ENCODE peak calls at places on chromosomes 16 and 17, in four cellular contexts. N is right cardiac atrium, I is uterus, D is heart left ventricle. J is an unnamed sample. For H3K27me3, the result is how much of the 10 kb centered on the place peaks cover.

GRCh38 chr17:3773511-3773910 is 27.5 kb downstream of the ITGAE start:
- DNase-seq in N (no peak), I (no peak), D (no peak), J (no peak)

GRCh38 chr16:57977418-57978069 is 6.6 kb upstream of the CNGB1 start:
- DNase-seq in N (no peak), I (no peak), D (peak), J (peak)

GRCh38 chr16:25187491-25187795 is 29.3 kb upstream of the AQP8 start:
- DNase-seq in N (no peak), I (no peak), D (no peak), J (no peak)

GRCh38 chr17:5741810-5742209 is 157.5 kb upstream of the NLRP1 start:
- DNase-seq in N (no peak), I (no peak), D (no peak), J (no peak)

GRCh38 chr16:12236491-12237030 is 260.0 kb downstream of the SNX29 start:
- DNase-seq in N (no peak), I (no peak), D (no peak), J (no peak)

GRCh38 chr16:397135-397661 is at the start of gene NME4:
- DNase-seq in N (peak), I (no peak), D (no peak), J (no peak)

GRCh38 chr16:13436641-13437423 is 483.1 kb upstream of the ERCC4 start:
- DNase-seq in N (no peak), I (no peak), D (no peak), J (no peak)

GRCh38 chr16:48617711-48618148 is 7.8 kb upstream of the N4BP1 start:
- DNase-seq in N (peak), I (no peak), D (no peak), J (no peak)

GRCh38 chr17:62950067-62950466 is 16.0 kb upstream of the TANC2 start:
- DNase-seq in N (peak), I (peak), D (no peak), J (no peak)

GRCh38 chr17:66276328-66276937 is 26.0 kb upstream of the PRKCA start:
- DNase-seq in N (no peak), I (no peak), D (no peak), J (no peak)

GRCh38 chr17:31654936-31655335 is 204.1 kb downstream of the COPRS start:
- DNase-seq in N (peak), I (no peak), D (no peak), J (no peak)

GRCh38 chr17:21772321-21772720 is 80.0 kb downstream of the KCNJ18 start:
- DNase-seq in N (no peak), I (no peak), D (no peak), J (no peak)

GRCh38 chr17:29019475-29020181 is 13.8 kb upstream of the SEZ6 start:
- DNase-seq in N (no peak), I (no peak), D (no peak), J (no peak)

GRCh38 chr17:27572665-27573064 is 58.3 kb upstream of the LGALS9 start:
- DNase-seq in N (no peak), I (no peak), D (no peak), J (no peak)

GRCh38 chr16:17590711-17591654 is 120.2 kb upstream of the XYLT1 start:
- DNase-seq in N (no peak), I (no peak), D (no peak), J (no peak)

GRCh38 chr16:4402439-4403132 is 13.8 kb downstream of the CORO7 start:
- DNase-seq in N (peak), I (peak), D (peak), J (peak)

GRCh38 chr17:82449136-82449882 is 1.2 kb downstream of the CYBC1 start:
- DNase-seq in N (peak), I (no peak), D (no peak), J (no peak)

GRCh38 chr17:36936455-36936934 is 780 bp upstream of the LHX1 start:
- DNase-seq in N (no peak), I (no peak), D (no peak), J (peak)

GRCh38 chr16:70691223-70692129 is 5.6 kb upstream of the MTSS2 start:
- DNase-seq in N (peak), I (peak), D (peak), J (peak)

GRCh38 chr17:3828151-3828851 is 17.7 kb downstream of the NCBP3 start:
- DNase-seq in N (no peak), I (no peak), D (no peak), J (no peak)

GRCh38 chr17:70767102-70767701 is 597.9 kb downstream of the KCNJ2 start:
- DNase-seq in N (no peak), I (no peak), D (no peak), J (no peak)

GRCh38 chr17:9258115-9259020 is 237.1 kb downstream of the NTN1 start:
- DNase-seq in N (no peak), I (no peak), D (no peak), J (no peak)

GRCh38 chr17:67506966-67507365 is 129.9 kb downstream of the PITPNC1 start:
- DNase-seq in N (no peak), I (no peak), D (no peak), J (no peak)
- H3K27me3 ChIP-seq in N (under half), I (under half), D (under half), J (under half)

DNA sequence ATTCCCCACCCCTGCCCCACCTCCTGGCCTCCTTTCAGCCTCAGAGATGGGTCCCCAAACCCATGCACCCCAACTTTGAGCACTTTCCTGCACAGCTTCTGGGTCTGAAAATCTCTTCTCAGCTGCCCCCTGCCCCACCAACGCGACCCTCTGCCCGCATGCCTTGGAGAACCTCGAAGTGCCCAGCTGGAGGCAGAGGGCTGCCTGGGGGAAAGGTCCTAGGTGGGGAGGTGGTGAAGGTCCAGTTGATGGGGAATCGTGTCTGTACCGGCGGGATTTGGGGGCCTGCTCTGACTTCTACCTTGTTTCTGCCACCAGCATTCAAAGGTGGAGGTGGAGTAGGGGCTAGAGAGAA is 1.3 kb downstream of the NKD1 start:
- DNase-seq in N (no peak), I (no peak), D (no peak), J (no peak)
- H3K27ac ChIP-seq in N (no peak), I (peak), D (no peak), J (no peak)

GRCh38 chr16:1532771-1533170 is 695 bp upstream of the TMEM204 start:
- DNase-seq in N (peak), I (no peak), D (peak), J (no peak)
- H3K4me3 ChIP-seq in N (peak), I (peak), D (peak), J (peak)

DNA sequence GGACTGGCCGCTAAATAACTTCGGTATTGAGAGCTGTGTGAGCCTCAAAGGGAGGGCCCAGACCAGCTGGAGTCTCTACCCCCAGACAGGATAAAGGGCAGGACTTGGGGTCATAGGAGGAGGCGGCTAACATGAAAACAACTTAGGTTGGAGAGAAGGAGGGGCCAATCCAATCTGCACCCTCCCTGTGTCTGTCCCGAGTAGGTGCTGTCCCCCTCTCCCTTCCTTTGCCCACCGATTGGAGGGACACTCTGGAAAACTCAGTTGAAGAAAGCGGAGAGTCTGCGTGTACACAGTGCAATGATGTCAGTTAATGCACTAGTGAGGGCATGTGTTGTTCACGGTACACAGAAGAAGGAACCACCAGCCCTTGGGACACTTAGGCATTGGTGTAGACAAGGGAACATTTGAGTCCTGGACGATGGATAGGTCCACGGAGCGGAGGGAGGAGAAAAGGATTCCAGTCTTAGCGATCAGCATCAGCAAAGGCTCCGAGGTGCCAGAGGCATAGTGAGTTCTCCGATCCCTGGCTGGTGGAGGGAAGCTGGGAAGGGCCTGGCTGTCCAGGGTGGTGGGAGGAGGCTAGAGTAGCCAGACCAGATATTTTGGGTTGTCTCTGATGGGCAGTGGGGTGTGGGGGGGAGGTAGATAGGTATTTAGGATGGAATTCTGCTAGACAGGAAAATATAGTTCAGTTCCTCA is 761 bp downstream of the NOL3 start:
- DNase-seq in N (no peak), I (no peak), D (no peak), J (no peak)
- H3K27me3 ChIP-seq in N (under half), I (under half), D (under half), J (under half)

GRCh38 chr17:79842136-79842655 is 3.0 kb upstream of the CBX4 start:
- DNase-seq in N (no peak), I (no peak), D (no peak), J (no peak)
- H3K27ac ChIP-seq in N (no peak), I (no peak), D (no peak), J (no peak)

DNA sequence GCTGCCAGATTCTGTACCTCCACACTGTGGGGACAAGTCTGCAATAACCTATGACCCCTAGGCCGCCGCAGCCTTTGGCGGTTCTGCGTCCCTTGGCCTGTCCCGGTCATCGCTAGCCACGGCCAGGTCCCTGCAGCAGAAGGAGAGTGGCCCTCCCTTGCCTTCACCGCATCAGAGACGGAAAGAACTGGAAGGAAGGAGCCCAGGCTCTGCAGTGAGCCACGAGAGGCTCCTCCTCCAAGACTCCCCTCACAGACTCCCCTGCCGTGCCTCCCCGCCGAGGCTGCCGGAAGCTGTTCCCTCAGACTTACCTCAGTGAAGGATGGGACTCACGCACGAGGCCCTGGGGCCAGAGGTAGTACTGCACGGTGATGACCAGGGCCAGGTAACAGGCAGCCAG is 11.0 kb downstream of the SLC38A8 start:
- DNase-seq in N (no peak), I (no peak), D (no peak), J (no peak)
- H3K4me3 ChIP-seq in N (no peak), I (no peak), D (no peak), J (no peak)

GRCh38 chr16:72137380-72138063 is 34.4 kb downstream of the PMFBP1 start:
- DNase-seq in N (no peak), I (no peak), D (no peak), J (no peak)
- H3K27me3 ChIP-seq in N (under half), I (under half), D (under half), J (under half)

DNA sequence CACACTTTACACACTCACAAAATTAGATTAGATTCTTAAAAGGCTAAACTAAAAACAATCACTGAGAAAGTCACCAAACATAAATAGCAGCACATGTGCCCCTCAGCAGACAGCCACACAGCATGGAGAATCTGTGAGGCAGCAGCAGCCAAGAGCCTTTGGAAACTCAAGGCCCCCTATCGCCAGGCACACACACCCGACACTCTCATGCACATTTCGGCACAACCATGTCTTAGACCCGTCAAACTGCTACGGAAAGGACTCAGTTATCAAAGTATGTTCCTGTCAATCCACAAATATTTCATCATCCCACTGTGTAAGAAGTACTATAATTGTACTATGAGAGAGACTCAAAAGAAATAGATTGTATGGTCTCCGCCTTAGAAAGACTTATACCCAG is 20.9 kb downstream of the UBE2O start:
- DNase-seq in N (no peak), I (no peak), D (no peak), J (no peak)
- H3K27ac ChIP-seq in N (peak), I (no peak), D (peak), J (peak)

GRCh38 chr17:42679001-42679491 is 2.3 kb upstream of the PLEKHH3 start:
- DNase-seq in N (no peak), I (peak), D (peak), J (peak)

GRCh38 chr17:42677921-42678781 is 1.4 kb upstream of the PLEKHH3 start:
- DNase-seq in N (peak), I (peak), D (peak), J (peak)

GRCh38 chr17:42679492-42680330 is 1.9 kb downstream of the CCR10 start:
- DNase-seq in N (peak), I (peak), D (peak), J (peak)

GRCh38 chr17:42681976-42682375 is 333 bp upstream of the CCR10 start:
- DNase-seq in N (no peak), I (no peak), D (no peak), J (no peak)

DNA sequence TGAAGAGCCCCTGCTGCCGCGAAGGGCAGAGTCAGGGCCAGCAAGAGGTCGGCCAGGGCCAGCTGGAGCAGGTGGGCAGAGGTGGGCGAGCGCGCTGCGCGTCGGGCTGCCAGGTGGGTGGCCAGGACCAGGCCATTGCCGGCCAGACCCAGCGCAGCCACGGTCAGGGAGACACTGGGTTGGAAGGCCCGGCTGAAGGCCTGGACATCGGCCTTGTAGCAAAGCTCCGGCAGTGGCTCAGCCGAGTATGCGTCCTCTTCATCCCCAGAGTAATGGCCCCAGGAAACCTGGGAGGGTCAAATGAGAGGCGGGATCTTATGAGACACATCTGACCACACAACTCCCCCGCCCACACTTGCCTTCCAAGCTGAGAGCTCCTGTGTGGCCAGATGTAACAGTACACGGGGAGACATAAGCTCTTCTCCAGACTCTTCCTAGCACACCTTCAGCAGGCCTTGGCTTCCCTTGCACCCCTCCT is 1.3 kb downstream of the CCR10 start:
- DNase-seq in N (no peak), I (peak), D (peak), J (no peak)
- H3K4me3 ChIP-seq in N (peak), I (peak), D (peak), J (peak)